ENCODE peak calls at places on chromosomes 7 and 10, in five cellular contexts. One of them, this sample, is unnamed.

GRCh38 chr7:95590387-95591248 is 5.7 kb downstream of the PDK4 start:
- DNase-seq in colonic mucosa: no peak
- DNase-seq in small intestine: no peak
- DNase-seq in CD8-positive, alpha-beta memory T cell: no peak
- DNase-seq in prostate gland: no peak
- DNase-seq in this sample: no peak

GRCh38 chr10:131980757-131981428 is 830 bp downstream of the BNIP3 start:
- DNase-seq in colonic mucosa: no peak
- DNase-seq in small intestine: peak
- DNase-seq in CD8-positive, alpha-beta memory T cell: no peak
- DNase-seq in prostate gland: no peak
- DNase-seq in this sample: no peak

GRCh38 chr7:15042285-15042684 is 139.7 kb upstream of the DGKB start:
- DNase-seq in colonic mucosa: no peak
- DNase-seq in small intestine: no peak
- DNase-seq in CD8-positive, alpha-beta memory T cell: no peak
- DNase-seq in prostate gland: no peak
- DNase-seq in this sample: no peak

GRCh38 chr10:70660722-70661121 is 11.6 kb upstream of the ADAMTS14 start:
- DNase-seq in colonic mucosa: no peak
- DNase-seq in small intestine: no peak
- DNase-seq in CD8-positive, alpha-beta memory T cell: no peak
- DNase-seq in prostate gland: no peak
- DNase-seq in this sample: peak

GRCh38 chr7:87851242-87851641 is 24.9 kb downstream of the SLC25A40 start:
- DNase-seq in colonic mucosa: no peak
- DNase-seq in small intestine: no peak
- DNase-seq in CD8-positive, alpha-beta memory T cell: no peak
- DNase-seq in prostate gland: no peak
- DNase-seq in this sample: no peak

GRCh38 chr7:73869011-73869785 is 8.2 kb downstream of the TMEM270 start:
- DNase-seq in colonic mucosa: no peak
- DNase-seq in small intestine: no peak
- DNase-seq in CD8-positive, alpha-beta memory T cell: no peak
- DNase-seq in prostate gland: no peak
- DNase-seq in this sample: no peak

GRCh38 chr7:135510603-135511183 is 791 bp upstream of the CNOT4 start:
- DNase-seq in colonic mucosa: peak
- DNase-seq in small intestine: no peak
- DNase-seq in CD8-positive, alpha-beta memory T cell: no peak
- DNase-seq in prostate gland: peak
- DNase-seq in this sample: no peak

GRCh38 chr10:118118751-118119150 is 72.0 kb upstream of the RAB11FIP2 start:
- DNase-seq in colonic mucosa: no peak
- DNase-seq in small intestine: no peak
- DNase-seq in CD8-positive, alpha-beta memory T cell: no peak
- DNase-seq in prostate gland: no peak
- DNase-seq in this sample: no peak

GRCh38 chr7:138064856-138065357 is 11.4 kb upstream of the AKR1D1 start:
- DNase-seq in colonic mucosa: no peak
- DNase-seq in small intestine: no peak
- DNase-seq in CD8-positive, alpha-beta memory T cell: no peak
- DNase-seq in prostate gland: no peak
- DNase-seq in this sample: no peak

GRCh38 chr10:102501201-102502028 is 1.1 kb downstream of the ACTR1A start:
- DNase-seq in colonic mucosa: no peak
- DNase-seq in small intestine: no peak
- DNase-seq in CD8-positive, alpha-beta memory T cell: no peak
- DNase-seq in prostate gland: no peak
- DNase-seq in this sample: no peak

GRCh38 chr10:95250856-95251255 is 39.9 kb downstream of the PDLIM1 start:
- DNase-seq in colonic mucosa: no peak
- DNase-seq in small intestine: no peak
- DNase-seq in CD8-positive, alpha-beta memory T cell: no peak
- DNase-seq in prostate gland: no peak
- DNase-seq in this sample: no peak

GRCh38 chr10:84156768-84157167 is 16.8 kb upstream of the GPR15LG start:
- DNase-seq in colonic mucosa: no peak
- DNase-seq in small intestine: no peak
- DNase-seq in CD8-positive, alpha-beta memory T cell: peak
- DNase-seq in prostate gland: no peak
- DNase-seq in this sample: no peak

GRCh38 chr7:143375298-143376034 is 5.7 kb upstream of the ZYX start:
- DNase-seq in colonic mucosa: no peak
- DNase-seq in small intestine: peak
- DNase-seq in CD8-positive, alpha-beta memory T cell: peak
- DNase-seq in prostate gland: no peak
- DNase-seq in this sample: no peak

GRCh38 chr10:111410740-111411139 is 333.9 kb downstream of the ADRA2A start:
- DNase-seq in colonic mucosa: no peak
- DNase-seq in small intestine: no peak
- DNase-seq in CD8-positive, alpha-beta memory T cell: no peak
- DNase-seq in prostate gland: no peak
- DNase-seq in this sample: no peak

GRCh38 chr7:43824963-43825362 is 44.4 kb downstream of the MRPS24 start:
- DNase-seq in colonic mucosa: no peak
- DNase-seq in small intestine: peak
- DNase-seq in CD8-positive, alpha-beta memory T cell: no peak
- DNase-seq in prostate gland: no peak
- DNase-seq in this sample: no peak

GRCh38 chr10:37434091-37434490 is 308.7 kb downstream of the ANKRD30A start:
- DNase-seq in colonic mucosa: no peak
- DNase-seq in small intestine: no peak
- DNase-seq in CD8-positive, alpha-beta memory T cell: no peak
- DNase-seq in prostate gland: no peak
- DNase-seq in this sample: no peak

GRCh38 chr10:93440591-93441012 is 41.5 kb downstream of the MYOF start:
- DNase-seq in colonic mucosa: no peak
- DNase-seq in small intestine: no peak
- DNase-seq in CD8-positive, alpha-beta memory T cell: no peak
- DNase-seq in prostate gland: no peak
- DNase-seq in this sample: no peak
- H3K27ac ChIP-seq in colonic mucosa: peak
- H3K27ac ChIP-seq in small intestine: no peak
- H3K27ac ChIP-seq in CD8-positive, alpha-beta memory T cell: no peak
- H3K27ac ChIP-seq in prostate gland: peak
- H3K27ac ChIP-seq in this sample: no peak

DNA sequence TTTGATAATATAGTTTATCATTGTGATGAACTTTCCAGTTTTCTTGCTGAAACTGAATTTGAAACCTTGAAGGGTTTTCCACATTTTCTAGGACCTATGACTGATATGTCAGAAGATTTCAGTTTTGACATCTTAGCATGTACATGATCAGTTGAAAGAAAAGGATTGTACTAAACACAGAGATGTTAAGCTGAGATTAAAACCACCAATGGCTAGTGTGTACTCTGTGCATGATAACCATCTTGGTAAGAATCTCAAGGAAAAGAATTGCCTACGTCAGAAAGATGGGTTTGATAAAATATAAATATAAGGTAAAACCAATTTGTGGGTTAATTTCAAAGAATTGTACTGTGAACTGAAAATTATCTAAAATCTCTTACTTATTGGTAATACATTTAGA is 776.4 kb downstream of the GATA3 start:
- DNase-seq in colonic mucosa: no peak
- DNase-seq in small intestine: no peak
- DNase-seq in CD8-positive, alpha-beta memory T cell: no peak
- DNase-seq in prostate gland: no peak
- DNase-seq in this sample: no peak
- H3K27ac ChIP-seq in colonic mucosa: no peak
- H3K27ac ChIP-seq in small intestine: no peak
- H3K27ac ChIP-seq in CD8-positive, alpha-beta memory T cell: no peak
- H3K27ac ChIP-seq in prostate gland: no peak
- H3K27ac ChIP-seq in this sample: no peak

GRCh38 chr10:1061930-1062769 is 6.0 kb downstream of the WDR37 start:
- DNase-seq in colonic mucosa: no peak
- DNase-seq in small intestine: no peak
- DNase-seq in CD8-positive, alpha-beta memory T cell: no peak
- DNase-seq in prostate gland: no peak
- DNase-seq in this sample: no peak
- H3K27ac ChIP-seq in colonic mucosa: no peak
- H3K27ac ChIP-seq in small intestine: no peak
- H3K27ac ChIP-seq in CD8-positive, alpha-beta memory T cell: no peak
- H3K27ac ChIP-seq in prostate gland: no peak
- H3K27ac ChIP-seq in this sample: no peak

GRCh38 chr7:24830440-24831050 is 73.3 kb upstream of the GSDME start:
- DNase-seq in colonic mucosa: no peak
- DNase-seq in small intestine: peak
- DNase-seq in CD8-positive, alpha-beta memory T cell: no peak
- DNase-seq in prostate gland: no peak
- DNase-seq in this sample: no peak
- H3K27ac ChIP-seq in colonic mucosa: peak
- H3K27ac ChIP-seq in small intestine: no peak
- H3K27ac ChIP-seq in CD8-positive, alpha-beta memory T cell: no peak
- H3K27ac ChIP-seq in prostate gland: no peak
- H3K27ac ChIP-seq in this sample: no peak

GRCh38 chr7:22013711-22014110 is 68.0 kb upstream of the CDCA7L start:
- DNase-seq in colonic mucosa: no peak
- DNase-seq in small intestine: no peak
- DNase-seq in CD8-positive, alpha-beta memory T cell: no peak
- DNase-seq in prostate gland: no peak
- DNase-seq in this sample: no peak
- H3K27ac ChIP-seq in colonic mucosa: no peak
- H3K27ac ChIP-seq in small intestine: no peak
- H3K27ac ChIP-seq in CD8-positive, alpha-beta memory T cell: no peak
- H3K27ac ChIP-seq in prostate gland: no peak
- H3K27ac ChIP-seq in this sample: no peak

GRCh38 chr7:47505317-47506007 is 76.4 kb downstream of the TNS3 start:
- DNase-seq in colonic mucosa: no peak
- DNase-seq in small intestine: no peak
- DNase-seq in CD8-positive, alpha-beta memory T cell: no peak
- DNase-seq in prostate gland: no peak
- DNase-seq in this sample: no peak

GRCh38 chr7:47506716-47507354 is 75.1 kb downstream of the TNS3 start:
- DNase-seq in colonic mucosa: no peak
- DNase-seq in small intestine: no peak
- DNase-seq in CD8-positive, alpha-beta memory T cell: no peak
- DNase-seq in prostate gland: no peak
- DNase-seq in this sample: no peak

GRCh38 chr7:47502240-47502877 is 79.6 kb downstream of the TNS3 start:
- DNase-seq in colonic mucosa: peak
- DNase-seq in small intestine: peak
- DNase-seq in CD8-positive, alpha-beta memory T cell: no peak
- DNase-seq in prostate gland: no peak
- DNase-seq in this sample: no peak

GRCh38 chr7:47503283-47503682 is 78.6 kb downstream of the TNS3 start:
- DNase-seq in colonic mucosa: no peak
- DNase-seq in small intestine: no peak
- DNase-seq in CD8-positive, alpha-beta memory T cell: no peak
- DNase-seq in prostate gland: no peak
- DNase-seq in this sample: no peak

DNA sequence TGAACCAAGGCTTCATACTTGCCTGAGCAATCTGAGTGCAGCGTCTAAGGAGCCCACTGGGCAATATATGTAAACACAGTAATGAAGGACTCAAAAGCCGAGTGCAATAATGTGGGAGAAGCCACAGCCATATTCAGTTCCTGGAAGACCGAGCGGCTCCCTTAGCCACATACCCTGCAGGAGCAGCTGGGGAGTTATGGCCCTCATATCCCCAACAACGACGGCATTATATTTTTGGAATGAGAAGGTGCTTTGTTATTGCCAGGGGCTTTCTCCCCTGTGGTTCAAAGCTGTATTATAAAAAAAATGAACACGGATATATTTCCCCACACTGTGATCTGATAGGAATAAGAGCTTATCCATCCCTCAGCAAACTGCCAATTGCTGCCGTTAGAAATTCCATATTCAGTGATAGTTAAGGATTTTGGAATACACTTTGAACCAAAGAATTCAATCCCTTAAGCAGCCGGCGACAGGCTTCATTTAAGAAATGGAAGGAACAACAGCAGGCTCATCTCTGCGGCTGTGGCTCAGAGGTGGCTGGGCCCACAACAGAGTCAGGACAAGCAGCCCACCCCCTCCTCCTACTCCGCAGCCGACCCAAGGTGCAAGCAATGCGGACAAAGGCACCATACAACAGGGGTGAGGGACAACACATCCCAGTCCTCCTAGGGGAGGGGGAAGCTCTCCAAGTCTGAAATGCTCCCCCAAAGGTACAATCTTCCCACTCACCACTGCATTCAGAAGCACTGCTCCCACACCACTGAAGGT is 77.2 kb downstream of the TNS3 start:
- DNase-seq in colonic mucosa: no peak
- DNase-seq in small intestine: no peak
- DNase-seq in CD8-positive, alpha-beta memory T cell: no peak
- DNase-seq in prostate gland: no peak
- DNase-seq in this sample: no peak
- H3K27ac ChIP-seq in colonic mucosa: no peak
- H3K27ac ChIP-seq in small intestine: no peak
- H3K27ac ChIP-seq in CD8-positive, alpha-beta memory T cell: no peak
- H3K27ac ChIP-seq in prostate gland: no peak
- H3K27ac ChIP-seq in this sample: no peak

GRCh38 chr7:108836246-108836645 is 266.6 kb downstream of the DNAJB9 start:
- DNase-seq in colonic mucosa: no peak
- DNase-seq in small intestine: no peak
- DNase-seq in CD8-positive, alpha-beta memory T cell: no peak
- DNase-seq in prostate gland: no peak
- DNase-seq in this sample: no peak
- H3K27ac ChIP-seq in colonic mucosa: no peak
- H3K27ac ChIP-seq in small intestine: no peak
- H3K27ac ChIP-seq in CD8-positive, alpha-beta memory T cell: no peak
- H3K27ac ChIP-seq in prostate gland: no peak
- H3K27ac ChIP-seq in this sample: no peak

GRCh38 chr10:60823324-60823723 is 45.0 kb downstream of the CDK1 start:
- DNase-seq in colonic mucosa: no peak
- DNase-seq in small intestine: no peak
- DNase-seq in CD8-positive, alpha-beta memory T cell: no peak
- DNase-seq in prostate gland: no peak
- DNase-seq in this sample: no peak
- H3K27ac ChIP-seq in colonic mucosa: no peak
- H3K27ac ChIP-seq in small intestine: no peak
- H3K27ac ChIP-seq in CD8-positive, alpha-beta memory T cell: no peak
- H3K27ac ChIP-seq in prostate gland: no peak
- H3K27ac ChIP-seq in this sample: no peak

This sample was measured in substantia nigra.